ENCODE peak calls at places on chromosomes 13 and 19, in seven cellular contexts. Y is fibroblast of lung; B is tibial nerve; T is CD8-positive, alpha-beta T cell; C is aorta; D is tibial artery; K is spleen. N is an unnamed sample.

GRCh38 chr13:111927181-111927540 is 139.8 kb upstream of the SOX1 start:
- DNase-seq in Y (no peak), T (no peak), C (no peak), B (no peak), K (peak), D (no peak), N (no peak)

GRCh38 chr19:55648657-55649578 is 906 bp downstream of the CCDC106 start:
- DNase-seq in C (no peak), T (no peak), K (no peak), D (no peak), B (no peak), Y (no peak), N (peak)

GRCh38 chr13:29845440-29846056 is 4.9 kb downstream of the UBL3 start:
- DNase-seq in D (no peak), Y (peak), K (no peak), T (no peak), B (no peak), C (no peak), N (no peak)

GRCh38 chr13:106416645-106417044 is 118.8 kb downstream of the EFNB2 start:
- DNase-seq in T (no peak), K (no peak), C (no peak), B (no peak), Y (no peak), D (no peak), N (no peak)

GRCh38 chr13:46022476-46022875 is 30.1 kb downstream of the ZC3H13 start:
- DNase-seq in K (no peak), B (no peak), Y (peak), C (no peak), T (no peak), D (no peak), N (no peak)

GRCh38 chr19:33303791-33304759 is 1.7 kb upstream of the CEBPA start:
- DNase-seq in Y (no peak), B (no peak), K (peak), D (no peak), T (no peak), C (no peak), N (peak)

GRCh38 chr13:110944121-110944967 is 29.5 kb upstream of the ANKRD10 start:
- DNase-seq in T (no peak), C (no peak), B (no peak), Y (peak), D (no peak), K (no peak), N (no peak)

GRCh38 chr19:40594657-40595077 is 6.5 kb upstream of the LTBP4 start:
- DNase-seq in C (no peak), Y (peak), B (no peak), K (no peak), T (no peak), D (no peak), N (peak)

GRCh38 chr13:40508112-40508511 is 158.3 kb downstream of the FOXO1 start:
- DNase-seq in D (no peak), B (no peak), C (no peak), K (no peak), Y (peak), T (no peak), N (no peak)

GRCh38 chr13:25692156-25692555 is 320.4 kb downstream of the ATP8A2 start:
- DNase-seq in K (no peak), D (no peak), Y (no peak), B (no peak), T (no peak), C (no peak), N (no peak)

GRCh38 chr13:100650321-100650720 is 24.3 kb downstream of the TMTC4 start:
- DNase-seq in B (no peak), Y (no peak), D (no peak), T (no peak), K (no peak), C (no peak), N (no peak)

GRCh38 chr19:18280247-18281081 is 958 bp downstream of the JUND start:
- DNase-seq in Y (peak), C (peak), D (peak), K (peak), B (peak), T (peak), N (peak)

GRCh38 chr19:39251081-39251480 is 2.4 kb upstream of the IFNL4 start:
- DNase-seq in T (no peak), D (no peak), K (no peak), Y (no peak), C (no peak), B (no peak), N (no peak)
- H3K27ac ChIP-seq in T (no peak), D (no peak), K (no peak), Y (no peak), C (no peak), B (no peak), N (no peak)

DNA sequence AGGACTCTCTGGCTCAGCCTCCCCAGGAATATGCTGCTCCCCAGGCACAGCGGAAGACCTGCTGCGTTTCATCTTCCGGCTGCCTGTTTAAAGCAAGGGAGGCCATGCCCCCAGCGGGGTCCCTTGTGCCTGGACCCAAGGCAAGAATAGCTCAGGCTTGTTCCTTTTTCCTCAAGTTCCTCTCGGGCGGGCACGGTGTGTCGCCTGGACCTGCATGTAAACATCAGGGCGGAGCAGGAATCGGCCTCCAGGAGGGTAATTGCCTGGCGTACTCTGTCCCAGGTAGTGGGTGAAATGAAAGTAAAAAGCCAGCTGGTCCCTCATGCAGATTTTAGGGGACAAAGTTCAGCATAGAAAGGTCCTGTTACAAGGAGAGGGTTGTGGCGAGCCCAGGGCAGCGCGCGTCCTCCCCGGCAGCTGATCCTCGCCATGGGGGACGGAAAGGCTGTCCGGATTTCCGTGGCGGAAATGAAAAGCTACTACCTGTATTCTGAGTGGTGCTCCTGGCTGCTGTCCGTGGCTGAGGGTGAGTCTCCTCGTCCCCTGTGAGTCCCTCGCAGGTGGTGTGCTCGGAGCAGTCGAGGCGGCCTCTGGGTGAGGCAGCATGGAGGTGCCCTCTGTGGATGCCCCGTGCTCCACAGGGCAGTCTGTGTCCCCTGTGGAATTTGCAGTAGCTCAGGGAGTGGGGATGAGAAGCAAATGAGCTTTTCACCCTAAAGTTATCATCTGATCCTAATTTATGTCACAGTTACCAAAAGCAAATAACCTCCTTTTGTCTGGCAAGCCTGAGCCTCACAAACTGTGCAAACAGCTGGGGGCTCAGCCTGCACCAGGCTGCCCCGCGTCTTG is 16.2 kb downstream of the MCF2L start:
- DNase-seq in C (no peak), T (no peak), K (no peak), B (no peak), D (no peak), Y (no peak), N (no peak)
- H3K4me3 ChIP-seq in C (no peak), T (no peak), K (no peak), B (no peak), D (no peak), Y (no peak), N (no peak)

GRCh38 chr13:62838891-62839290 is 1423.2 kb upstream of the PCDH20 start:
- DNase-seq in D (no peak), Y (no peak), C (no peak), K (no peak), B (no peak), T (no peak), N (no peak)

DNA sequence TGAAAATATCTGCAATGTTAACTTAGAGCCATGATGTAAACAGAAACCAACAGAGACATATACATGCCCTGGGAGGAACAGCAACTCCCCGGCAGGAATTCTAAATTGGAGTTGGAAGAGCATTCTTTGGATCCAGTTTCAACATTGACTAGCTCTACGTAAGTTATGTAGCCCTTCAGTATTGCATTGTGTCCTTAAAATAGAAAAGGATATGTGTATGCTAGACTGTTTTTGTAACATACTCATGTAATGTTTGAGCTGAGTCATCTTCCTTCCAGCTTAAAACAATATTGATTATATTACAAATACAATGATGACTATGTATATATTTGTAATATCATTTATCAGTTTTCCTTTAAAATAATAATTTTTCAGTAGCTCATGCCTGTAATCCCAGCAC is 1422.2 kb upstream of the PCDH20 start:
- DNase-seq in Y (peak), T (no peak), D (no peak), C (no peak), K (no peak), B (no peak), N (no peak)
- H3K27ac ChIP-seq in Y (no peak), T (no peak), D (no peak), C (no peak), K (no peak), B (no peak), N (no peak)

GRCh38 chr19:36417752-36418286 is 625 bp downstream of the ZFP82 start:
- DNase-seq in K (peak), C (no peak), T (no peak), B (no peak), D (no peak), Y (no peak), N (peak)

GRCh38 chr19:36420961-36421748 is 2.7 kb upstream of the ZFP82 start:
- DNase-seq in K (peak), B (no peak), T (no peak), Y (peak), C (peak), D (peak), N (peak)

GRCh38 chr19:36423925-36424324 is 5.5 kb upstream of the ZFP82 start:
- DNase-seq in Y (no peak), K (no peak), C (no peak), B (no peak), T (no peak), D (no peak), N (no peak)

GRCh38 chr19:36418287-36419001 is at the start of gene ZFP82:
- DNase-seq in C (peak), K (peak), B (peak), D (peak), T (peak), Y (peak), N (peak)

GRCh38 chr19:36421749-36422481 is 3.5 kb upstream of the ZFP82 start:
- DNase-seq in K (peak), D (no peak), C (no peak), Y (peak), B (no peak), T (no peak), N (no peak)
- H3K4me3 ChIP-seq in K (peak), D (peak), C (no peak), Y (peak), B (no peak), T (no peak), N (peak)

GRCh38 chr19:2016041-2016807 is 710 bp upstream of the BTBD2 start:
- DNase-seq in B (peak), K (no peak), C (peak), T (peak), Y (peak), D (peak), N (peak)

GRCh38 chr19:2027361-2027760 is 11.8 kb upstream of the BTBD2 start:
- DNase-seq in T (no peak), Y (peak), C (no peak), D (no peak), K (no peak), B (no peak), N (no peak)

GRCh38 chr19:2022289-2022688 is 6.8 kb upstream of the BTBD2 start:
- DNase-seq in K (no peak), T (no peak), B (no peak), D (no peak), Y (no peak), C (no peak), N (no peak)

GRCh38 chr19:2026770-2027169 is 11.3 kb upstream of the BTBD2 start:
- DNase-seq in C (no peak), B (no peak), T (no peak), Y (no peak), K (no peak), D (no peak), N (no peak)

DNA sequence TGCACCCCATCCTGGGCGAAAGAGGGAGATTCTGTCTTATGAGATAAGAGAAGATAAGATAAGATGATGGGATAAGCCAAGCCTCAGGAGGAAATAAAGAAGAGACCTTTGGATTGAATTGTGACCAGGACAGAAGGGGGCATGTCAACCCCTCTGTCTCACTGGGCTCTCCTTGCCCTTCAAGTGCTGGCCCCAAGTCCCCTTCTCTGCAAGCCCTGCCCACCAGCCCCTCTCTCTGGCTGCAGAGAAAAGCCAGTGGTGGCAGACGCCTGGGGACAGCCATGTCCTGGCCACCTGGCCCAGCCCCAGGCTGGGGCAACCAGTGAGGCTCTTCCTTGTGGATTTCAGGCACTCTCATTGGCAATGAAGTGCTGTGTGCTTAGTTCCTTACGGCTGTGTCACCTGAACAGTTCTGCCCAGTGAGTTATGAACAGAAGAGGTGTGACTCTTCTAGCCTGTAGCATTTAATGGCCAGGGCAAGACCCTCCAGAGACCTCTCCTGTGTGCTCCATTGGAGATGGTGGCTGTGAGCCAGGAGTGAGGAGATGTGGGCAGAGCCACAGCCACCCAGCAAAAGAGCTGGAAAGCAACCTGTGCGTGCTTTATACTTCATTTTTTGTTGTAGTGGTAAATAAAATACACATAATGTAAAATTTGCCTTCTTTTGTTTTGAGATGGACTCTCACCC is 6.1 kb upstream of the BTBD2 start:
- DNase-seq in K (no peak), T (no peak), B (no peak), C (no peak), D (no peak), Y (no peak), N (no peak)
- H3K27ac ChIP-seq in K (no peak), T (no peak), B (no peak), C (no peak), D (no peak), Y (no peak), N (no peak)

N was measured in kidney.